ENCODE peak calls at places on chromosomes 4 and X, in seven cellular contexts. A is NCI-H774; G is skeletal muscle cell; O is activated CD4-positive, alpha-beta memory T cell treated with anti-CD3 and anti-CD28 coated beads, Interleukin-2, amount 10 ng/mL, durations not matched to agents 7 days and 5 days; V is stimulated activated CD4-positive, alpha-beta T cell treated with anti-CD3 and anti-CD28 coated beads, Interleukin-15, amount 100 ng/mL, for 24 hours; D is GM12892; R is KBM-7. H is an unnamed sample.

GRCh38 chr4:132642196-132642817 is 506.8 kb upstream of the PCDH10 start:
- DNase-seq in G (peak), V (no peak), A (peak), R (peak), D (no peak), O (no peak), H (peak)

GRCh38 chr4:42632653-42633382 is 24.1 kb downstream of the ATP8A1 start:
- DNase-seq in G (no peak), A (no peak), D (no peak), V (no peak), O (no peak), R (no peak), H (no peak)

GRCh38 chrX:57121162-57121741 is at the start of gene SPIN2B:
- DNase-seq in R (peak), G (peak), A (peak), V (peak), O (peak), D (peak), H (peak)

GRCh38 chr4:128880662-128881061 is 71.2 kb downstream of the JADE1 start:
- DNase-seq in R (no peak), V (no peak), G (peak), A (no peak), O (no peak), D (no peak), H (no peak)

GRCh38 chrX:5775985-5776384 is 452.7 kb downstream of the NLGN4X start:
- DNase-seq in R (peak), O (no peak), V (no peak), A (no peak), G (no peak), D (no peak), H (no peak)

GRCh38 chr4:24794916-24795665 is at the start of gene SOD3:
- DNase-seq in O (no peak), A (peak), R (no peak), G (peak), D (no peak), V (no peak), H (no peak)

GRCh38 chr4:48778431-48779094 is 1.5 kb downstream of the FRYL start:
- DNase-seq in A (no peak), O (no peak), R (no peak), G (no peak), V (no peak), D (no peak), H (no peak)

GRCh38 chr4:30789219-30789671 is 69.1 kb downstream of the PCDH7 start:
- DNase-seq in V (no peak), A (no peak), R (no peak), G (no peak), D (no peak), O (no peak), H (no peak)

GRCh38 chrX:153708415-153708814 is 15.8 kb downstream of the BCAP31 start:
- DNase-seq in O (peak), R (peak), V (peak), D (no peak), A (no peak), G (peak), H (peak)

GRCh38 chr4:155676430-155676825 is 9.8 kb downstream of the GUCY1A1 start:
- DNase-seq in G (no peak), D (no peak), V (no peak), A (no peak), O (no peak), R (no peak), H (no peak)

GRCh38 chrX:64204252-64204651 is 1.3 kb downstream of the AMER1 start:
- DNase-seq in A (no peak), V (no peak), R (no peak), G (no peak), O (no peak), D (no peak), H (no peak)

GRCh38 chr4:155943610-155944329 is 9.9 kb downstream of the CTSO start:
- DNase-seq in D (no peak), A (no peak), R (no peak), O (no peak), G (no peak), V (no peak), H (no peak)